ENCODE peak calls at places on chromosomes 4 and X, in ten cellular contexts. T is OCI-LY7; Q is NB4; M is activated CD8-positive, alpha-beta memory T cell treated with anti-CD3 and anti-CD28 coated beads for 48 hours; V is hepatocyte; U is activated CD4-positive, alpha-beta T cell treated with anti-CD3 and anti-CD28 coated beads, Interleukin-2, amount 50 U/mL, for 1 hour; W is Ammon's horn; I is NCI-H748 treated with DMSO at 0.1 percent for 48 hours; E is brain microvascular endothelial cell; D is dorsolateral prefrontal cortex. X is an unnamed sample.

GRCh38 chr4:31518796-31519250 is 798.7 kb downstream of the PCDH7 start:
- DNase-seq in T (no peak), Q (no peak), M (no peak), V (peak), U (no peak), W (no peak), I (no peak), E (peak), D (no peak), X (no peak)

GRCh38 chr4:186918466-186918865 is 194.8 kb upstream of the FAT1 start:
- DNase-seq in T (no peak), Q (no peak), M (no peak), V (no peak), U (no peak), W (no peak), I (no peak), E (no peak), D (no peak), X (no peak)

GRCh38 chrX:11965436-11965835 is 172.8 kb upstream of the FRMPD4 start:
- DNase-seq in T (no peak), Q (no peak), M (no peak), V (no peak), U (no peak), W (no peak), I (no peak), E (no peak), D (no peak), X (no peak)

GRCh38 chrX:123728001-123728400 is 4.9 kb downstream of the THOC2 start:
- DNase-seq in T (no peak), Q (no peak), M (no peak), V (no peak), U (no peak), W (no peak), I (no peak), E (no peak), D (no peak), X (no peak)

GRCh38 chrX:56343664-56344063 is 111.5 kb downstream of the KLF8 start:
- DNase-seq in T (no peak), Q (no peak), M (no peak), V (no peak), U (no peak), W (no peak), I (no peak), E (no peak), D (no peak), X (no peak)

GRCh38 chrX:101241531-101241930 is 21.9 kb downstream of the DRP2 start:
- DNase-seq in T (no peak), Q (no peak), M (no peak), V (no peak), U (no peak), W (no peak), I (no peak), E (no peak), D (no peak), X (no peak)

GRCh38 chr4:6719611-6720179 is 3.7 kb downstream of the BLOC1S4 start:
- DNase-seq in T (no peak), Q (no peak), M (no peak), V (no peak), U (no peak), W (no peak), I (no peak), E (no peak), D (no peak), X (no peak)

GRCh38 chr4:28443786-28444412 is 1583.3 kb downstream of the STIM2 start:
- DNase-seq in T (no peak), Q (no peak), M (no peak), V (peak), U (no peak), W (peak), I (no peak), E (no peak), D (no peak), X (no peak)

GRCh38 chr4:158010346-158010745 is 162.5 kb downstream of the GASK1B start:
- DNase-seq in T (no peak), Q (no peak), M (no peak), V (no peak), U (no peak), W (no peak), I (no peak), E (peak), D (no peak), X (no peak)

GRCh38 chr4:156293657-156294297 is 340.1 kb upstream of the CTSO start:
- DNase-seq in T (no peak), Q (no peak), M (no peak), V (peak), U (no peak), W (no peak), I (peak), E (peak), D (no peak), X (no peak)

GRCh38 chr4:112170451-112170993 is 25.3 kb downstream of the FAM241A start:
- DNase-seq in T (peak), Q (peak), M (no peak), V (peak), U (no peak), W (no peak), I (no peak), E (peak), D (no peak), X (no peak)

GRCh38 chrX:28158019-28158777 is 176.9 kb upstream of the DCAF8L1 start:
- DNase-seq in T (no peak), Q (no peak), M (no peak), V (no peak), U (no peak), W (no peak), I (no peak), E (no peak), D (no peak), X (no peak)

GRCh38 chr4:42412251-42412650 is 15.0 kb downstream of the SHISA3 start:
- DNase-seq in T (no peak), Q (no peak), M (no peak), V (no peak), U (no peak), W (no peak), I (no peak), E (peak), D (no peak), X (no peak)

GRCh38 chr4:91116861-91117260 is 989.7 kb downstream of the CCSER1 start:
- DNase-seq in T (no peak), Q (peak), M (no peak), V (peak), U (no peak), W (no peak), I (no peak), E (no peak), D (no peak), X (no peak)

X was measured in GOT3.